ENCODE peak calls at places on chromosomes 12 and 14, in nine cellular contexts. V is fibroblast of lung, S is tibial artery, X is lower lobe of right lung, M is neural progenitor cell, R is HCT116, Z is heart right ventricle, T is BJ, N is tibial nerve. I is an unnamed sample.

GRCh38 chr14:104567141-104567956 is 12.2 kb upstream of the C14orf180 start:
- DNase-seq in V (no peak), S (no peak), X (no peak), M (no peak), R (no peak), Z (no peak), T (no peak), N (no peak), I (no peak)

GRCh38 chr12:64318605-64319004 is 72.0 kb downstream of the C12orf56 start:
- DNase-seq in V (peak; percentile 3), S (no peak), X (no peak), M (no peak), R (no peak), Z (peak; percentile 4), T (no peak), N (no peak), I (no peak)

GRCh38 chr14:24456980-24457379 is 14.4 kb upstream of the SDR39U1 start:
- DNase-seq in V (no peak), S (no peak), X (no peak), M (no peak), R (no peak), Z (no peak), T (no peak), N (no peak), I (no peak)

GRCh38 chr14:75334191-75335051 is 55.8 kb downstream of the FOS start:
- DNase-seq in V (peak; percentile 50), S (peak; percentile 62), X (peak; percentile 75), M (no peak), R (no peak), Z (peak; percentile 33), T (no peak), N (peak; percentile 41), I (no peak)

GRCh38 chr12:38175538-38175937 is 141.0 kb upstream of the ALG10B start:
- DNase-seq in V (no peak), S (no peak), X (no peak), M (no peak), R (no peak), Z (no peak), T (no peak), N (no peak), I (no peak)

GRCh38 chr14:51520087-51520486 is 131.6 kb upstream of the FRMD6 start:
- DNase-seq in V (no peak), S (no peak), X (no peak), M (no peak), R (no peak), Z (no peak), T (no peak), N (no peak), I (no peak)

GRCh38 chr14:50399251-50400032 is 2.8 kb upstream of the CDKL1 start:
- DNase-seq in V (peak; percentile 63), S (peak; percentile 55), X (no peak), M (no peak), R (peak; percentile 4), Z (no peak), T (no peak), N (peak; percentile 40), I (peak; percentile 72)

GRCh38 chr14:25833341-25834121 is 764.3 kb downstream of the NOVA1 start:
- DNase-seq in V (peak; percentile 42), S (no peak), X (no peak), M (peak; percentile 80), R (no peak), Z (no peak), T (no peak), N (no peak), I (no peak)

GRCh38 chr14:71089974-71090373 is 182.7 kb downstream of the PCNX1 start:
- DNase-seq in V (peak; percentile 26), S (no peak), X (no peak), M (no peak), R (no peak), Z (no peak), T (no peak), N (no peak), I (no peak)

GRCh38 chr12:77167801-77168200 is 102.4 kb upstream of the E2F7 start:
- DNase-seq in V (no peak), S (no peak), X (no peak), M (no peak), R (no peak), Z (no peak), T (no peak), N (no peak), I (no peak)

GRCh38 chr12:89346741-89347324 is 5.5 kb downstream of the DUSP6 start:
- DNase-seq in V (peak; percentile 71), S (peak; percentile 44), X (no peak), M (peak; percentile 43), R (peak; percentile 45), Z (peak; percentile 71), T (no peak), N (peak; percentile 28), I (no peak)

GRCh38 chr12:42568952-42569916 is 20.3 kb downstream of the PRICKLE1 start:
- DNase-seq in V (peak; percentile 83), S (no peak), X (no peak), M (peak; percentile 55), R (peak; percentile 49), Z (peak; percentile 46), T (peak; percentile 33), N (peak; percentile 47), I (no peak)

GRCh38 chr12:7959278-7960063 is 23.5 kb upstream of the SLC2A3 start:
- DNase-seq in V (no peak), S (no peak), X (no peak), M (peak; percentile 72), R (no peak), Z (no peak), T (no peak), N (peak; percentile 10), I (no peak)

GRCh38 chr14:38197761-38198345 is 9.9 kb upstream of the SSTR1 start:
- DNase-seq in V (no peak), S (no peak), X (no peak), M (no peak), R (no peak), Z (no peak), T (peak; percentile 63), N (no peak), I (no peak)

GRCh38 chr12:52171950-52172512 is 19.8 kb downstream of the KRT80 start:
- DNase-seq in V (no peak), S (no peak), X (peak; percentile 65), M (peak; percentile 66), R (no peak), Z (no peak), T (no peak), N (no peak), I (no peak)

GRCh38 chr14:104724407-104724980 is 465 bp downstream of the ADSS1 start:
- DNase-seq in V (no peak), S (peak; percentile 68), X (peak; percentile 70), M (no peak), R (no peak), Z (peak; percentile 77), T (no peak), N (no peak), I (no peak)

GRCh38 chr14:101884537-101885253 is 79.7 kb upstream of the DYNC1H1 start:
- DNase-seq in V (no peak), S (no peak), X (no peak), M (no peak), R (no peak), Z (no peak), T (no peak), N (no peak), I (no peak)

GRCh38 chr14:93304771-93305170 is 28.1 kb downstream of the BTBD7 start:
- DNase-seq in V (no peak), S (no peak), X (no peak), M (no peak), R (no peak), Z (no peak), T (peak; percentile 6), N (no peak), I (no peak)

GRCh38 chr12:55797068-55797467 is 20.5 kb downstream of the SARNP start:
- DNase-seq in V (peak; percentile 71), S (no peak), X (no peak), M (peak; percentile 78), R (peak; percentile 26), Z (peak; percentile 19), T (no peak), N (peak; percentile 27), I (no peak)

GRCh38 chr12:111174283-111175108 is 194.4 kb downstream of the PHETA1 start:
- DNase-seq in V (no peak), S (no peak), X (no peak), M (peak; percentile 30), R (peak; percentile 4), Z (no peak), T (no peak), N (no peak), I (no peak)
- TF ChIP-seq CTCF in V (no peak), S (no peak), X (peak; percentile 14), M (peak; percentile 39), R (peak; percentile 27), Z (peak; percentile 15), T (no peak), N (no peak), I (no peak)

GRCh38 chr12:104652910-104653309 is 196.2 kb downstream of the CHST11 start:
- DNase-seq in V (no peak), S (no peak), X (no peak), M (no peak), R (no peak), Z (no peak), T (no peak), N (no peak), I (no peak)
- H3K36me3 ChIP-seq in V (no peaks in the 10 kb centered on the region), S (no peaks in the 10 kb centered on the region), X (no peaks in the 10 kb centered on the region), M (no peaks in the 10 kb centered on the region), R (no peaks in the 10 kb centered on the region), Z (no peaks in the 10 kb centered on the region), T (no peaks in the 10 kb centered on the region), N (no peaks in the 10 kb centered on the region), I (no peaks in the 10 kb centered on the region)

GRCh38 chr12:68899251-68899771 is 33.7 kb downstream of the CPM start:
- DNase-seq in V (peak; percentile 52), S (peak; percentile 62), X (peak; percentile 49), M (no peak), R (peak; percentile 8), Z (peak; percentile 13), T (peak; percentile 74), N (peak; percentile 30), I (peak; percentile 62)
- TF ChIP-seq CTCF in V (peak; percentile 60), S (peak; percentile 9), X (peak; percentile 34), M (no peak), R (peak; percentile 47), Z (no peak), T (peak; percentile 77), N (peak; percentile 13), I (peak; percentile 85)

GRCh38 chr12:6849427-6849826 is 1.7 kb downstream of the CDCA3 start:
- DNase-seq in V (no peak), S (no peak), X (no peak), M (no peak), R (no peak), Z (no peak), T (no peak), N (no peak), I (no peak)

GRCh38 chr12:6843118-6843902 is 2.6 kb downstream of the GNB3 start:
- DNase-seq in V (no peak), S (no peak), X (no peak), M (peak; percentile 37), R (no peak), Z (no peak), T (no peak), N (no peak), I (no peak)

GRCh38 chr12:6847676-6848075 is 3.4 kb downstream of the CDCA3 start:
- DNase-seq in V (no peak), S (no peak), X (no peak), M (no peak), R (no peak), Z (no peak), T (no peak), N (no peak), I (no peak)

GRCh38 chr12:6845395-6845794 is 4.7 kb downstream of the GNB3 start:
- DNase-seq in V (no peak), S (no peak), X (no peak), M (no peak), R (no peak), Z (no peak), T (no peak), N (no peak), I (no peak)

GRCh38 chr12:6846316-6846869 is 4.7 kb downstream of the CDCA3 start:
- DNase-seq in V (no peak), S (no peak), X (no peak), M (no peak), R (no peak), Z (no peak), T (no peak), N (no peak), I (no peak)
- H3K36me3 ChIP-seq in V (peaks cover 35% of the 10 kb centered on the region), S (peaks cover 35% of the 10 kb centered on the region), X (peaks cover 9% of the 10 kb centered on the region), M (no peaks in the 10 kb centered on the region), R (peaks cover 44% of the 10 kb centered on the region), Z (peaks cover 5% of the 10 kb centered on the region), T (peaks cover 28% of the 10 kb centered on the region), N (no peaks in the 10 kb centered on the region), I (peaks cover 4% of the 10 kb centered on the region)

I was measured in kidney epithelial cell.